ENCODE peak calls at places on chromosomes 13 and 19, in five cellular contexts. V is RCC 7860, B is NCI-H774, F is glutamatergic neuron, A is A673. U is an unnamed sample.
A peak's percentile ranks its signal among the peaks of the same experiment; 100 is the strongest.

GRCh38 chr19:11038511-11038910 is 50.8 kb upstream of the LDLR start:
- DNase-seq in V (no peak), B (no peak), F (no peak), A (no peak), U (no peak)

GRCh38 chr13:34627499-34627898 is 314.6 kb upstream of the NBEA start:
- DNase-seq in V (no peak), B (no peak), F (no peak), A (no peak), U (peak; percentile 50)

GRCh38 chr13:67221630-67222226 is 8.4 kb downstream of the PCDH9 start:
- DNase-seq in V (no peak), B (no peak), F (no peak), A (no peak), U (no peak)

GRCh38 chr13:104594801-104595200 is 1528.6 kb upstream of the SLC10A2 start:
- DNase-seq in V (no peak), B (no peak), F (no peak), A (no peak), U (no peak)

GRCh38 chr13:93472897-93473296 is 246.3 kb downstream of the GPC6 start:
- DNase-seq in V (no peak), B (no peak), F (no peak), A (no peak), U (no peak)

GRCh38 chr19:17944301-17944700 is 11.5 kb downstream of the CCDC124 start:
- DNase-seq in V (peak; percentile 25), B (no peak), F (no peak), A (peak; percentile 75), U (no peak)

GRCh38 chr13:53191091-53191490 is 162.5 kb downstream of the OLFM4 start:
- DNase-seq in V (peak; percentile 11), B (no peak), F (no peak), A (peak; percentile 84), U (no peak)

GRCh38 chr19:54209748-54210494 is 9.3 kb downstream of the RPS9 start:
- DNase-seq in V (peak; percentile 95), B (peak; percentile 85), F (no peak), A (peak; percentile 94), U (peak; percentile 87)

GRCh38 chr13:76991432-76991795 is 467 bp upstream of the CLN5 start:
- DNase-seq in V (no peak), B (no peak), F (no peak), A (no peak), U (peak; percentile 24)

GRCh38 chr19:3516675-3517207 is 10.6 kb downstream of the FZR1 start:
- DNase-seq in V (no peak), B (peak; percentile 92), F (no peak), A (no peak), U (peak; percentile 57)

GRCh38 chr19:7622933-7623685 is 6.2 kb downstream of the XAB2 start:
- DNase-seq in V (no peak), B (no peak), F (no peak), A (no peak), U (no peak)

GRCh38 chr19:996051-996838 is 4.0 kb upstream of the GRIN3B start:
- DNase-seq in V (peak; percentile 47), B (peak; percentile 33), F (peak; percentile 53), A (peak; percentile 70), U (peak; percentile 57)

GRCh38 chr13:113267642-113268405 is 29.2 kb upstream of the LAMP1 start:
- DNase-seq in V (no peak), B (no peak), F (no peak), A (no peak), U (no peak)

GRCh38 chr19:46732966-46733692 is 12.7 kb upstream of the FKRP start:
- DNase-seq in V (peak; percentile 60), B (no peak), F (no peak), A (no peak), U (no peak)

GRCh38 chr19:33290956-33291622 is 11.2 kb downstream of the CEBPA start:
- DNase-seq in V (peak; percentile 24), B (no peak), F (no peak), A (no peak), U (no peak)